ENCODE peak calls at places on chromosome 6, in eight cellular contexts. X, K, L, J, Q, B, V and Y are unnamed samples.

GRCh38 chr6:15504040-15504491 is 158.8 kb downstream of the DTNBP1 start:
- DNase-seq in X (no peak), K (no peak), L (peak; percentile 41), J (no peak), Q (peak; percentile 48), B (no peak), V (no peak), Y (no peak)

GRCh38 chr6:163260911-163261310 is 153.6 kb upstream of the QKI start:
- DNase-seq in X (no peak), K (peak; percentile 19), L (no peak), J (no peak), Q (no peak), B (no peak), V (no peak), Y (no peak)

GRCh38 chr6:53426117-53426516 is 77.4 kb upstream of the ELOVL5 start:
- DNase-seq in X (no peak), K (no peak), L (no peak), J (no peak), Q (no peak), B (no peak), V (no peak), Y (no peak)

GRCh38 chr6:168024951-168025510 is 27.6 kb downstream of the KIF25 start:
- DNase-seq in X (no peak), K (no peak), L (no peak), J (no peak), Q (no peak), B (no peak), V (no peak), Y (no peak)

GRCh38 chr6:137883400-137883888 is 16.4 kb downstream of the TNFAIP3 start:
- DNase-seq in X (no peak), K (no peak), L (no peak), J (no peak), Q (no peak), B (no peak), V (no peak), Y (no peak)

GRCh38 chr6:35557239-35557638 is 44.5 kb upstream of the TULP1 start:
- DNase-seq in X (no peak), K (no peak), L (no peak), J (peak; percentile 57), Q (no peak), B (no peak), V (no peak), Y (no peak)

GRCh38 chr6:63635165-63635562 is 438 bp upstream of the PHF3 start:
- DNase-seq in X (no peak), K (no peak), L (no peak), J (no peak), Q (no peak), B (no peak), V (no peak), Y (no peak)

GRCh38 chr6:111752476-111752875 is 120.8 kb downstream of the FYN start:
- DNase-seq in X (no peak), K (no peak), L (no peak), J (no peak), Q (no peak), B (no peak), V (no peak), Y (no peak)

GRCh38 chr6:78875505-78875904 is 8.2 kb downstream of the IRAK1BP1 start:
- DNase-seq in X (no peak), K (no peak), L (no peak), J (no peak), Q (no peak), B (no peak), V (no peak), Y (no peak)

GRCh38 chr6:140051521-140052455 is 677.3 kb upstream of the CITED2 start:
- DNase-seq in X (no peak), K (no peak), L (peak; percentile 95), J (no peak), Q (no peak), B (no peak), V (peak; percentile 83), Y (no peak)

GRCh38 chr6:52499026-52499425 is 77.8 kb downstream of the TRAM2 start:
- DNase-seq in X (no peak), K (peak; percentile 36), L (peak; percentile 72), J (no peak), Q (no peak), B (peak; percentile 32), V (no peak), Y (no peak)

GRCh38 chr6:29734046-29735018 is 11.1 kb downstream of the HLA-F start:
- DNase-seq in X (no peak), K (no peak), L (no peak), J (no peak), Q (no peak), B (no peak), V (no peak), Y (no peak)

GRCh38 chr6:42783876-42784738 is 2.3 kb downstream of the BICRAL start:
- DNase-seq in X (no peak), K (peak; percentile 37), L (peak; percentile 67), J (no peak), Q (no peak), B (no peak), V (peak; percentile 21), Y (no peak)

GRCh38 chr6:20237677-20238460 is 25.6 kb upstream of the MBOAT1 start:
- DNase-seq in X (no peak), K (no peak), L (no peak), J (no peak), Q (no peak), B (no peak), V (peak; percentile 65), Y (no peak)

GRCh38 chr6:77290798-77291197 is 172.5 kb downstream of the HTR1B start:
- DNase-seq in X (no peak), K (no peak), L (no peak), J (no peak), Q (no peak), B (no peak), V (no peak), Y (no peak)

GRCh38 chr6:10347561-10348327 is 67.1 kb downstream of the TFAP2A start:
- DNase-seq in X (no peak), K (no peak), L (peak; percentile 64), J (no peak), Q (no peak), B (no peak), V (peak; percentile 96), Y (peak; percentile 53)

GRCh38 chr6:13290335-13290734 is 38.0 kb downstream of the TBC1D7 start:
- DNase-seq in X (no peak), K (no peak), L (no peak), J (no peak), Q (no peak), B (no peak), V (no peak), Y (no peak)

GRCh38 chr6:155795173-155795796 is 339.6 kb upstream of the NOX3 start:
- DNase-seq in X (no peak), K (no peak), L (no peak), J (no peak), Q (no peak), B (no peak), V (peak; percentile 45), Y (no peak)

GRCh38 chr6:154984146-154984545 is 11.0 kb upstream of the TIAM2 start:
- DNase-seq in X (no peak), K (no peak), L (no peak), J (no peak), Q (no peak), B (no peak), V (no peak), Y (no peak)

DNA sequence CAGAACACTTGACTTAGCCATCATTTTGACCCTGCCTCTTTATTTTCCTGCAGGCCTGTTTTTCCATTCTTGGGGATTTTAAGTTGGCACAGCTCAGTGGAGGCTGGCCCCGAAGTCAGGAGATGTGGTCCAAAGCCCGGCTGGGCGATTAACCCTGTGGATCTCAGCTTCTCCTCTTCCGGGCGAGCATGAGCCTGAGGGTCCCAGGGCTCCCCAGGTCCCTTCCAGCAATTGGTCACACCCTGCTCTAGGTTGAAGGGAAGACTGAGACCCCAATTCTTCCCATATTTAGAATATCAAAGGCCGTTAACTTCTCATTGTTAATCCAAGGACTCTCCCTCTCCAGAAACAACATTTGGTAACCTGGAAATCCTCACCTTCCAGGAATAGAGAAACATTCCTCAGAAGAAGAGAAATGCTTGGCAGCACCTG is 2.3 kb downstream of the THBS2 start:
- DNase-seq in X (no peak), K (no peak), L (peak; percentile 47), J (no peak), Q (no peak), B (no peak), V (no peak), Y (no peak)
- H3K4me3 ChIP-seq in X (no peak overlapping the region), K (no peak overlapping the region), L (peak overlapping the region; percentile 87), J (peak overlapping the region; percentile 43), Q (peak overlapping the region; percentile 62), B (no peak overlapping the region), V (no peak overlapping the region), Y (no peak overlapping the region)

DNA sequence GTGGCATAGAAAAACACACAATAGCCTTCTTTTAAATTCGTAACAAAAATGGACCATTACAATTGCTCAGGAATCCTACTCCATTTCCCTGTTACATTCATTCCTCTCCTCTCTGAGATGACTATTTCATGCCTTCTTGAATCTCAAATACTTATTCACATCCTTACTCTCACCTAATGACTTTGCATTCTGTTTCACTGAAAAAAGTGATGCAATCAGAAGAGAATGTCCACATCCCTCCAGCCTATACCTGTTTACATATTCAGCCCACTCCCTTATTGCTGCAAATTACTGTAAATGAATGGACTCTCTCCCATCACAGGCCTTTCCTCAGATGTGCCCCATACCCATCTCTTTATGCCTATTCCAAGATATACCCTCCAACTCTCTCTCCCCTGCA is 8.6 kb downstream of the TAAR1 start:
- DNase-seq in X (no peak), K (no peak), L (no peak), J (no peak), Q (no peak), B (no peak), V (no peak), Y (peak; percentile 10)
- H3K27me3 ChIP-seq in X (no peaks in the 10 kb centered on the region), K (peaks cover 4% of the 10 kb centered on the region), L (peaks cover 8% of the 10 kb centered on the region), J (no peaks in the 10 kb centered on the region), Q (no peaks in the 10 kb centered on the region), B (no peaks in the 10 kb centered on the region), V (no peaks in the 10 kb centered on the region), Y (no peaks in the 10 kb centered on the region)

DNA sequence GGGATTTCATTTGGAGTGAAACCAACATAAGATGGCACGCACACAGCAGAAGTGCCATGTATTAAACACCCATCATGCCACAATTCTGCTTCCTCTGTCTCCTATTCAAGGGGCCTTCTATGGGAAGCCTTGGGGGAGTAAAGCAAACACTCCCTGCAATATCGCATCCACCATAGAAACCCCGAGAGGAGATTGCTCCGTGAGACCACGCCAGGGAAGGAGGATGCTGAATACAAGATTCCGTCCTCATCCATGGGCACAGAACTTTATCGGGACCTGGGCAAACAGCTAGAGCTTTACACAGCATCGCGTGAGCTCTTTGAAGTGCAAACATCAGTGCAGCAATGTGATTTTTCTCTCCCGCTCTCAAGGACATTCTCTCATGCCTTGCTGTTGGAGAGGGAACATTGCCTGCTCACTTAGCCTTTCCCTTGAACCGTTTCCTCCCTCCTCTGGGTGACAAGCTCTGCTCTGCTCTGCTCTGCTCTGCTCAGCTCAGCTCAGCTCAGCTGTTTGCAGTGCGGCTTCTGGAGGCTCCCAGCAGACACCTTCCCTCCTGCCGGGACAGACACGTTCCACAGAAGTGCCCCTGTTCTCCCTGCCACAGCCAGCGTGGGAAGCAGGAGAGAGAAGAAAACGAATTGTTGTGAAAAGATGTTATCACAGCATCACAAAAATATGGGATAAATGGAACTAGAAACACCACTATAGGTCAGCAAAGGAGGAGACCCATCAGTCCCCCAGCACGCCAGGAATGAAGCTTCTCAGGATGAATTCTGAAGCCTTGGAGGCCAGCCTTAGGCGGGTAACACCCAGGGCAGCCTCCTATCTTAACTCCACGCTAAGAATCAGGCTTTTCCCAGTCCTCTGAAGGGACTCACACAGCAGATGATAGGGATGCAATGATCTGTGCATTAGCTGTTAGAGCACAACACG is 48.2 kb downstream of the RNASET2 start:
- DNase-seq in X (no peak), K (no peak), L (no peak), J (no peak), Q (no peak), B (no peak), V (no peak), Y (no peak)
- H3K4me3 ChIP-seq in X (no peak overlapping the region), K (no peak overlapping the region), L (no peak overlapping the region), J (no peak overlapping the region), Q (no peak overlapping the region), B (no peak overlapping the region), V (no peak overlapping the region), Y (no peak overlapping the region)

GRCh38 chr6:32047084-32047478 is 8.9 kb downstream of the CYP21A2 start:
- DNase-seq in X (no peak), K (no peak), L (peak; percentile 75), J (no peak), Q (no peak), B (no peak), V (peak; percentile 64), Y (no peak)
- H3K27me3 ChIP-seq in X (no peaks in the 10 kb centered on the region), K (no peaks in the 10 kb centered on the region), L (no peaks in the 10 kb centered on the region), J (no peaks in the 10 kb centered on the region), Q (no peaks in the 10 kb centered on the region), B (no peaks in the 10 kb centered on the region), V (no peaks in the 10 kb centered on the region), Y (peaks cover 38% of the 10 kb centered on the region)